ENCODE peak calls at places on chromosomes 12 and 14, in eight cellular contexts. One of them, this sample, is unnamed.

GRCh38 chr12:57740656-57741412 is 2.3 kb upstream of the AGAP2 start:
- DNase-seq in neural crest cell: no peak
- DNase-seq in KBM-7: peak; percentile 93
- DNase-seq in T-helper 9 cell: peak; percentile 71
- DNase-seq in COR-L47: peak; percentile 13
- DNase-seq in psoas muscle: no peak
- DNase-seq in LHCN-M2: no peak
- DNase-seq in IMR-90: no peak
- DNase-seq in this sample: peak; percentile 64

GRCh38 chr14:99506269-99506668 is 25.1 kb downstream of the CCNK start:
- DNase-seq in neural crest cell: no peak
- DNase-seq in KBM-7: no peak
- DNase-seq in T-helper 9 cell: no peak
- DNase-seq in COR-L47: no peak
- DNase-seq in psoas muscle: no peak
- DNase-seq in LHCN-M2: no peak
- DNase-seq in IMR-90: no peak
- DNase-seq in this sample: no peak

GRCh38 chr12:1117970-1118563 is 127.0 kb downstream of the ERC1 start:
- DNase-seq in neural crest cell: peak; percentile 61
- DNase-seq in KBM-7: peak; percentile 74
- DNase-seq in T-helper 9 cell: peak; percentile 60
- DNase-seq in COR-L47: peak; percentile 78
- DNase-seq in psoas muscle: peak; percentile 48
- DNase-seq in LHCN-M2: peak; percentile 65
- DNase-seq in IMR-90: peak; percentile 79
- DNase-seq in this sample: peak; percentile 65

GRCh38 chr12:10388611-10389010 is 1.2 kb downstream of the KLRK1 start:
- DNase-seq in neural crest cell: no peak
- DNase-seq in KBM-7: no peak
- DNase-seq in T-helper 9 cell: no peak
- DNase-seq in COR-L47: no peak
- DNase-seq in psoas muscle: no peak
- DNase-seq in LHCN-M2: no peak
- DNase-seq in IMR-90: no peak
- DNase-seq in this sample: no peak

GRCh38 chr14:104317500-104317805 is 179.1 kb downstream of the KIF26A start:
- DNase-seq in neural crest cell: no peak
- DNase-seq in KBM-7: no peak
- DNase-seq in T-helper 9 cell: no peak
- DNase-seq in COR-L47: no peak
- DNase-seq in psoas muscle: no peak
- DNase-seq in LHCN-M2: no peak
- DNase-seq in IMR-90: no peak
- DNase-seq in this sample: no peak

GRCh38 chr14:23469906-23470403 is 452 bp downstream of the NGDN start:
- DNase-seq in neural crest cell: no peak
- DNase-seq in KBM-7: no peak
- DNase-seq in T-helper 9 cell: no peak
- DNase-seq in COR-L47: no peak
- DNase-seq in psoas muscle: no peak
- DNase-seq in LHCN-M2: no peak
- DNase-seq in IMR-90: no peak
- DNase-seq in this sample: no peak

GRCh38 chr12:93778306-93778705 is 101.1 kb downstream of the CRADD start:
- DNase-seq in neural crest cell: no peak
- DNase-seq in KBM-7: no peak
- DNase-seq in T-helper 9 cell: no peak
- DNase-seq in COR-L47: no peak
- DNase-seq in psoas muscle: peak; percentile 59
- DNase-seq in LHCN-M2: peak; percentile 87
- DNase-seq in IMR-90: peak; percentile 88
- DNase-seq in this sample: no peak

GRCh38 chr14:55427439-55427838 is 13.0 kb downstream of the TBPL2 start:
- DNase-seq in neural crest cell: no peak
- DNase-seq in KBM-7: no peak
- DNase-seq in T-helper 9 cell: no peak
- DNase-seq in COR-L47: no peak
- DNase-seq in psoas muscle: no peak
- DNase-seq in LHCN-M2: no peak
- DNase-seq in IMR-90: no peak
- DNase-seq in this sample: no peak

GRCh38 chr12:20616093-20616492 is 79.0 kb upstream of the SLCO1C1 start:
- DNase-seq in neural crest cell: no peak
- DNase-seq in KBM-7: no peak
- DNase-seq in T-helper 9 cell: no peak
- DNase-seq in COR-L47: no peak
- DNase-seq in psoas muscle: no peak
- DNase-seq in LHCN-M2: no peak
- DNase-seq in IMR-90: no peak
- DNase-seq in this sample: no peak

GRCh38 chr12:52003591-52003990 is 3.2 kb upstream of the TAMALIN start:
- DNase-seq in neural crest cell: no peak
- DNase-seq in KBM-7: no peak
- DNase-seq in T-helper 9 cell: no peak
- DNase-seq in COR-L47: no peak
- DNase-seq in psoas muscle: no peak
- DNase-seq in LHCN-M2: no peak
- DNase-seq in IMR-90: no peak
- DNase-seq in this sample: no peak

GRCh38 chr12:56941299-56942017 is 7.2 kb upstream of the SDR9C7 start:
- DNase-seq in neural crest cell: no peak
- DNase-seq in KBM-7: peak; percentile 62
- DNase-seq in T-helper 9 cell: no peak
- DNase-seq in COR-L47: no peak
- DNase-seq in psoas muscle: no peak
- DNase-seq in LHCN-M2: peak; percentile 67
- DNase-seq in IMR-90: peak; percentile 50
- DNase-seq in this sample: peak; percentile 31

GRCh38 chr12:132711169-132711843 is 664 bp downstream of the PGAM5 start:
- DNase-seq in neural crest cell: peak; percentile 32
- DNase-seq in KBM-7: peak; percentile 32
- DNase-seq in T-helper 9 cell: peak; percentile 21
- DNase-seq in COR-L47: no peak
- DNase-seq in psoas muscle: no peak
- DNase-seq in LHCN-M2: no peak
- DNase-seq in IMR-90: peak; percentile 23
- DNase-seq in this sample: no peak

GRCh38 chr12:116172224-116172849 is 105.2 kb downstream of the MED13L start:
- DNase-seq in neural crest cell: no peak
- DNase-seq in KBM-7: peak; percentile 60
- DNase-seq in T-helper 9 cell: no peak
- DNase-seq in COR-L47: no peak
- DNase-seq in psoas muscle: no peak
- DNase-seq in LHCN-M2: no peak
- DNase-seq in IMR-90: no peak
- DNase-seq in this sample: no peak

GRCh38 chr14:69624131-69624530 is 12.7 kb downstream of the SUSD6 start:
- DNase-seq in neural crest cell: no peak
- DNase-seq in KBM-7: no peak
- DNase-seq in T-helper 9 cell: no peak
- DNase-seq in COR-L47: no peak
- DNase-seq in psoas muscle: no peak
- DNase-seq in LHCN-M2: no peak
- DNase-seq in IMR-90: no peak
- DNase-seq in this sample: no peak

GRCh38 chr14:101185946-101186345 is 282.4 kb upstream of the RTL1 start:
- DNase-seq in neural crest cell: no peak
- DNase-seq in KBM-7: no peak
- DNase-seq in T-helper 9 cell: no peak
- DNase-seq in COR-L47: no peak
- DNase-seq in psoas muscle: no peak
- DNase-seq in LHCN-M2: no peak
- DNase-seq in IMR-90: no peak
- DNase-seq in this sample: no peak

GRCh38 chr12:51307655-51308593 is 16.1 kb downstream of the BIN2 start:
- DNase-seq in neural crest cell: no peak
- DNase-seq in KBM-7: no peak
- DNase-seq in T-helper 9 cell: no peak
- DNase-seq in COR-L47: no peak
- DNase-seq in psoas muscle: no peak
- DNase-seq in LHCN-M2: peak; percentile 76
- DNase-seq in IMR-90: peak; percentile 87
- DNase-seq in this sample: no peak

GRCh38 chr12:18296909-18297280 is 35.6 kb downstream of the PIK3C2G start:
- DNase-seq in neural crest cell: no peak
- DNase-seq in KBM-7: no peak
- DNase-seq in T-helper 9 cell: no peak
- DNase-seq in COR-L47: no peak
- DNase-seq in psoas muscle: no peak
- DNase-seq in LHCN-M2: peak; percentile 9
- DNase-seq in IMR-90: no peak
- DNase-seq in this sample: no peak

GRCh38 chr12:94200069-94200468 is 51.7 kb downstream of the PLXNC1 start:
- DNase-seq in neural crest cell: no peak
- DNase-seq in KBM-7: no peak
- DNase-seq in T-helper 9 cell: no peak
- DNase-seq in COR-L47: no peak
- DNase-seq in psoas muscle: no peak
- DNase-seq in LHCN-M2: no peak
- DNase-seq in IMR-90: no peak
- DNase-seq in this sample: no peak

GRCh38 chr12:51855586-51856428 is 7.3 kb upstream of the FIGNL2 start:
- DNase-seq in neural crest cell: peak; percentile 56
- DNase-seq in KBM-7: no peak
- DNase-seq in T-helper 9 cell: no peak
- DNase-seq in COR-L47: no peak
- DNase-seq in psoas muscle: peak; percentile 45
- DNase-seq in LHCN-M2: no peak
- DNase-seq in IMR-90: peak; percentile 21
- DNase-seq in this sample: no peak

GRCh38 chr14:60637490-60638452 is 11.5 kb downstream of the SIX1 start:
- DNase-seq in neural crest cell: no peak
- DNase-seq in KBM-7: no peak
- DNase-seq in T-helper 9 cell: no peak
- DNase-seq in COR-L47: no peak
- DNase-seq in psoas muscle: peak; percentile 42
- DNase-seq in LHCN-M2: peak; percentile 72
- DNase-seq in IMR-90: peak; percentile 53
- DNase-seq in this sample: no peak

GRCh38 chr14:58104808-58105207 is 47.2 kb downstream of the ARMH4 start:
- DNase-seq in neural crest cell: no peak
- DNase-seq in KBM-7: no peak
- DNase-seq in T-helper 9 cell: no peak
- DNase-seq in COR-L47: no peak
- DNase-seq in psoas muscle: no peak
- DNase-seq in LHCN-M2: peak; percentile 75
- DNase-seq in IMR-90: peak; percentile 86
- DNase-seq in this sample: no peak

GRCh38 chr12:6292606-6293005 is 17.9 kb upstream of the PLEKHG6 start:
- DNase-seq in neural crest cell: no peak
- DNase-seq in KBM-7: no peak
- DNase-seq in T-helper 9 cell: no peak
- DNase-seq in COR-L47: no peak
- DNase-seq in psoas muscle: no peak
- DNase-seq in LHCN-M2: peak; percentile 63
- DNase-seq in IMR-90: peak; percentile 82
- DNase-seq in this sample: no peak

GRCh38 chr14:54549862-54550261 is 17.1 kb upstream of the SAMD4A start:
- DNase-seq in neural crest cell: no peak
- DNase-seq in KBM-7: no peak
- DNase-seq in T-helper 9 cell: no peak
- DNase-seq in COR-L47: no peak
- DNase-seq in psoas muscle: no peak
- DNase-seq in LHCN-M2: no peak
- DNase-seq in IMR-90: peak; percentile 47
- DNase-seq in this sample: no peak

GRCh38 chr12:126554599-126554998 is 1489.4 kb downstream of the AACS start:
- DNase-seq in neural crest cell: no peak
- DNase-seq in KBM-7: no peak
- DNase-seq in T-helper 9 cell: no peak
- DNase-seq in COR-L47: no peak
- DNase-seq in psoas muscle: no peak
- DNase-seq in LHCN-M2: no peak
- DNase-seq in IMR-90: no peak
- DNase-seq in this sample: no peak

GRCh38 chr14:76250345-76250744 is 98.6 kb downstream of the GPATCH2L start:
- DNase-seq in neural crest cell: no peak
- DNase-seq in KBM-7: no peak
- DNase-seq in T-helper 9 cell: no peak
- DNase-seq in COR-L47: no peak
- DNase-seq in psoas muscle: no peak
- DNase-seq in LHCN-M2: no peak
- DNase-seq in IMR-90: no peak
- DNase-seq in this sample: no peak

GRCh38 chr14:22973217-22974032 is 8.9 kb downstream of the AJUBA start:
- DNase-seq in neural crest cell: peak; percentile 61
- DNase-seq in KBM-7: peak; percentile 71
- DNase-seq in T-helper 9 cell: no peak
- DNase-seq in COR-L47: peak; percentile 16
- DNase-seq in psoas muscle: no peak
- DNase-seq in LHCN-M2: peak; percentile 75
- DNase-seq in IMR-90: peak; percentile 70
- DNase-seq in this sample: no peak

GRCh38 chr14:106657460-106657859 is 1131.1 kb downstream of the TMEM121 start:
- DNase-seq in neural crest cell: no peak
- DNase-seq in KBM-7: no peak
- DNase-seq in T-helper 9 cell: peak; percentile 67
- DNase-seq in COR-L47: no peak
- DNase-seq in psoas muscle: no peak
- DNase-seq in LHCN-M2: no peak
- DNase-seq in IMR-90: no peak
- DNase-seq in this sample: peak; percentile 36

GRCh38 chr12:2958432-2959193 is 584 bp upstream of the TEAD4 start:
- DNase-seq in neural crest cell: peak; percentile 47
- DNase-seq in KBM-7: peak; percentile 74
- DNase-seq in T-helper 9 cell: no peak
- DNase-seq in COR-L47: peak; percentile 20
- DNase-seq in psoas muscle: peak; percentile 72
- DNase-seq in LHCN-M2: peak; percentile 71
- DNase-seq in IMR-90: peak; percentile 67
- DNase-seq in this sample: no peak

GRCh38 chr14:106556665-106557289 is 1030.4 kb downstream of the TMEM121 start:
- DNase-seq in neural crest cell: no peak
- DNase-seq in KBM-7: peak; percentile 61
- DNase-seq in T-helper 9 cell: peak; percentile 75
- DNase-seq in COR-L47: peak; percentile 25
- DNase-seq in psoas muscle: peak; percentile 23
- DNase-seq in LHCN-M2: no peak
- DNase-seq in IMR-90: no peak
- DNase-seq in this sample: peak; percentile 69

GRCh38 chr12:43151406-43152080 is 400.5 kb downstream of the ADAMTS20 start:
- DNase-seq in neural crest cell: no peak
- DNase-seq in KBM-7: no peak
- DNase-seq in T-helper 9 cell: no peak
- DNase-seq in COR-L47: no peak
- DNase-seq in psoas muscle: no peak
- DNase-seq in LHCN-M2: no peak
- DNase-seq in IMR-90: no peak
- DNase-seq in this sample: no peak

GRCh38 chr12:53750812-53751335 is 905 bp downstream of the CISTR start:
- DNase-seq in neural crest cell: no peak
- DNase-seq in KBM-7: peak; percentile 76
- DNase-seq in T-helper 9 cell: peak; percentile 11
- DNase-seq in COR-L47: no peak
- DNase-seq in psoas muscle: peak; percentile 32
- DNase-seq in LHCN-M2: peak; percentile 13
- DNase-seq in IMR-90: peak; percentile 19
- DNase-seq in this sample: no peak

GRCh38 chr12:50052544-50052943 is 4.9 kb upstream of the ASIC1 start:
- DNase-seq in neural crest cell: no peak
- DNase-seq in KBM-7: no peak
- DNase-seq in T-helper 9 cell: no peak
- DNase-seq in COR-L47: no peak
- DNase-seq in psoas muscle: no peak
- DNase-seq in LHCN-M2: no peak
- DNase-seq in IMR-90: no peak
- DNase-seq in this sample: no peak

GRCh38 chr12:42824327-42824726 is 234.8 kb upstream of the PRICKLE1 start:
- DNase-seq in neural crest cell: no peak
- DNase-seq in KBM-7: no peak
- DNase-seq in T-helper 9 cell: no peak
- DNase-seq in COR-L47: no peak
- DNase-seq in psoas muscle: no peak
- DNase-seq in LHCN-M2: no peak
- DNase-seq in IMR-90: no peak
- DNase-seq in this sample: no peak

GRCh38 chr14:103910262-103910935 is 17.9 kb upstream of the TDRD9 start:
- DNase-seq in neural crest cell: peak; percentile 56
- DNase-seq in KBM-7: peak; percentile 82
- DNase-seq in T-helper 9 cell: peak; percentile 57
- DNase-seq in COR-L47: peak; percentile 90
- DNase-seq in psoas muscle: peak; percentile 71
- DNase-seq in LHCN-M2: peak; percentile 63
- DNase-seq in IMR-90: peak; percentile 66
- DNase-seq in this sample: peak; percentile 32

This sample was measured in T-helper 1 cell.